ENCODE peak calls at places on chromosome 13, in eight cellular contexts. One of them, this sample, is unnamed.

GRCh38 chr13:91401916-91402315 is 3.5 kb downstream of the GPC5 start:
- DNase-seq in psoas muscle: no peak
- DNase-seq in fibroblast of pulmonary artery: no peak
- DNase-seq in lower leg skin: no peak
- DNase-seq in CD4-positive, alpha-beta T cell: no peak
- DNase-seq in A549: no peak
- DNase-seq in thoracic aorta: no peak
- DNase-seq in WERI-Rb-1: no peak
- DNase-seq in this sample: no peak

GRCh38 chr13:98267080-98267912 is 90.2 kb upstream of the RNF113B start:
- DNase-seq in fibroblast of pulmonary artery: no peak
- DNase-seq in A549: no peak
- DNase-seq in thoracic aorta: no peak
- DNase-seq in psoas muscle: no peak
- DNase-seq in CD4-positive, alpha-beta T cell: no peak
- DNase-seq in WERI-Rb-1: no peak
- DNase-seq in lower leg skin: no peak
- DNase-seq in this sample: no peak

GRCh38 chr13:67859904-67860303 is 629.8 kb upstream of the PCDH9 start:
- DNase-seq in WERI-Rb-1: no peak
- DNase-seq in lower leg skin: no peak
- DNase-seq in fibroblast of pulmonary artery: no peak
- DNase-seq in thoracic aorta: no peak
- DNase-seq in A549: no peak
- DNase-seq in CD4-positive, alpha-beta T cell: no peak
- DNase-seq in psoas muscle: no peak
- DNase-seq in this sample: no peak

GRCh38 chr13:22451345-22451744 is 729.4 kb upstream of the SGCG start:
- DNase-seq in psoas muscle: no peak
- DNase-seq in lower leg skin: no peak
- DNase-seq in CD4-positive, alpha-beta T cell: no peak
- DNase-seq in A549: no peak
- DNase-seq in WERI-Rb-1: no peak
- DNase-seq in thoracic aorta: no peak
- DNase-seq in fibroblast of pulmonary artery: no peak
- DNase-seq in this sample: peak; percentile 23

GRCh38 chr13:41411536-41411935 is 45.8 kb upstream of the RGCC start:
- DNase-seq in psoas muscle: no peak
- DNase-seq in WERI-Rb-1: peak; percentile 7
- DNase-seq in lower leg skin: peak; percentile 27
- DNase-seq in A549: peak; percentile 29
- DNase-seq in thoracic aorta: no peak
- DNase-seq in fibroblast of pulmonary artery: peak; percentile 76
- DNase-seq in CD4-positive, alpha-beta T cell: peak; percentile 18
- DNase-seq in this sample: no peak

GRCh38 chr13:49454388-49455015 is 10.4 kb downstream of the SETDB2 start:
- DNase-seq in CD4-positive, alpha-beta T cell: no peak
- DNase-seq in psoas muscle: no peak
- DNase-seq in lower leg skin: no peak
- DNase-seq in A549: no peak
- DNase-seq in thoracic aorta: no peak
- DNase-seq in WERI-Rb-1: no peak
- DNase-seq in fibroblast of pulmonary artery: peak; percentile 21
- DNase-seq in this sample: no peak

GRCh38 chr13:102250448-102250847 is 151.4 kb downstream of the FGF14 start:
- DNase-seq in fibroblast of pulmonary artery: no peak
- DNase-seq in psoas muscle: no peak
- DNase-seq in WERI-Rb-1: no peak
- DNase-seq in CD4-positive, alpha-beta T cell: no peak
- DNase-seq in thoracic aorta: no peak
- DNase-seq in lower leg skin: no peak
- DNase-seq in A549: no peak
- DNase-seq in this sample: no peak

GRCh38 chr13:51339952-51340732 is 651 bp downstream of the SERPINE3 start:
- DNase-seq in thoracic aorta: no peak
- DNase-seq in fibroblast of pulmonary artery: no peak
- DNase-seq in psoas muscle: no peak
- DNase-seq in A549: no peak
- DNase-seq in WERI-Rb-1: no peak
- DNase-seq in lower leg skin: no peak
- DNase-seq in CD4-positive, alpha-beta T cell: no peak
- DNase-seq in this sample: no peak

GRCh38 chr13:110512198-110512740 is 49.3 kb downstream of the RAB20 start:
- DNase-seq in A549: no peak
- DNase-seq in WERI-Rb-1: no peak
- DNase-seq in psoas muscle: no peak
- DNase-seq in thoracic aorta: no peak
- DNase-seq in fibroblast of pulmonary artery: no peak
- DNase-seq in lower leg skin: no peak
- DNase-seq in CD4-positive, alpha-beta T cell: no peak
- DNase-seq in this sample: no peak

GRCh38 chr13:46516624-46517318 is 36.2 kb upstream of the LRCH1 start:
- DNase-seq in CD4-positive, alpha-beta T cell: no peak
- DNase-seq in fibroblast of pulmonary artery: no peak
- DNase-seq in WERI-Rb-1: no peak
- DNase-seq in lower leg skin: no peak
- DNase-seq in thoracic aorta: no peak
- DNase-seq in A549: no peak
- DNase-seq in psoas muscle: no peak
- DNase-seq in this sample: no peak

GRCh38 chr13:41541142-41541938 is 84.0 kb downstream of the RGCC start:
- DNase-seq in lower leg skin: no peak
- DNase-seq in A549: no peak
- DNase-seq in fibroblast of pulmonary artery: no peak
- DNase-seq in CD4-positive, alpha-beta T cell: no peak
- DNase-seq in psoas muscle: no peak
- DNase-seq in thoracic aorta: no peak
- DNase-seq in WERI-Rb-1: no peak
- DNase-seq in this sample: no peak

GRCh38 chr13:102702965-102703720 is 8.3 kb upstream of the METTL21C start:
- DNase-seq in psoas muscle: no peak
- DNase-seq in fibroblast of pulmonary artery: no peak
- DNase-seq in CD4-positive, alpha-beta T cell: no peak
- DNase-seq in thoracic aorta: no peak
- DNase-seq in A549: no peak
- DNase-seq in WERI-Rb-1: no peak
- DNase-seq in lower leg skin: no peak
- DNase-seq in this sample: no peak

GRCh38 chr13:29901714-29902631 is 51.6 kb upstream of the UBL3 start:
- DNase-seq in lower leg skin: no peak
- DNase-seq in CD4-positive, alpha-beta T cell: no peak
- DNase-seq in A549: peak; percentile 41
- DNase-seq in WERI-Rb-1: no peak
- DNase-seq in psoas muscle: no peak
- DNase-seq in thoracic aorta: no peak
- DNase-seq in fibroblast of pulmonary artery: peak; percentile 96
- DNase-seq in this sample: no peak

GRCh38 chr13:24727731-24728601 is 36.0 kb upstream of the RNF17 start:
- DNase-seq in A549: peak; percentile 84
- DNase-seq in thoracic aorta: peak; percentile 38
- DNase-seq in WERI-Rb-1: peak; percentile 89
- DNase-seq in lower leg skin: peak; percentile 45
- DNase-seq in fibroblast of pulmonary artery: peak; percentile 92
- DNase-seq in psoas muscle: no peak
- DNase-seq in CD4-positive, alpha-beta T cell: peak; percentile 72
- DNase-seq in this sample: peak; percentile 34

GRCh38 chr13:52353116-52353718 is 52.8 kb downstream of the THSD1 start:
- DNase-seq in lower leg skin: no peak
- DNase-seq in A549: no peak
- DNase-seq in psoas muscle: no peak
- DNase-seq in CD4-positive, alpha-beta T cell: no peak
- DNase-seq in thoracic aorta: no peak
- DNase-seq in WERI-Rb-1: no peak
- DNase-seq in fibroblast of pulmonary artery: peak; percentile 52
- DNase-seq in this sample: no peak

GRCh38 chr13:95924389-95924994 is 128.7 kb downstream of the UGGT2 start:
- DNase-seq in A549: peak; percentile 61
- DNase-seq in fibroblast of pulmonary artery: peak; percentile 90
- DNase-seq in thoracic aorta: no peak
- DNase-seq in lower leg skin: no peak
- DNase-seq in psoas muscle: no peak
- DNase-seq in WERI-Rb-1: no peak
- DNase-seq in CD4-positive, alpha-beta T cell: no peak
- DNase-seq in this sample: no peak

GRCh38 chr13:95128045-95128643 is 173.1 kb downstream of the ABCC4 start:
- DNase-seq in fibroblast of pulmonary artery: no peak
- DNase-seq in WERI-Rb-1: no peak
- DNase-seq in thoracic aorta: no peak
- DNase-seq in lower leg skin: no peak
- DNase-seq in CD4-positive, alpha-beta T cell: no peak
- DNase-seq in psoas muscle: no peak
- DNase-seq in A549: peak; percentile 86
- DNase-seq in this sample: no peak

GRCh38 chr13:101144808-101145419 is 271.4 kb downstream of the NALCN start:
- DNase-seq in psoas muscle: no peak
- DNase-seq in thoracic aorta: no peak
- DNase-seq in A549: peak; percentile 50
- DNase-seq in fibroblast of pulmonary artery: peak; percentile 80
- DNase-seq in WERI-Rb-1: no peak
- DNase-seq in lower leg skin: no peak
- DNase-seq in CD4-positive, alpha-beta T cell: no peak
- DNase-seq in this sample: no peak

GRCh38 chr13:97434417-97435296 is 688 bp downstream of the RAP2A start:
- DNase-seq in CD4-positive, alpha-beta T cell: peak; percentile 21
- DNase-seq in psoas muscle: peak; percentile 46
- DNase-seq in WERI-Rb-1: peak; percentile 67
- DNase-seq in A549: peak; percentile 31
- DNase-seq in lower leg skin: peak; percentile 40
- DNase-seq in fibroblast of pulmonary artery: peak; percentile 28
- DNase-seq in thoracic aorta: no peak
- DNase-seq in this sample: peak; percentile 14

GRCh38 chr13:28657784-28658538 is 969 bp upstream of the POMP start:
- DNase-seq in WERI-Rb-1: no peak
- DNase-seq in thoracic aorta: no peak
- DNase-seq in CD4-positive, alpha-beta T cell: no peak
- DNase-seq in fibroblast of pulmonary artery: peak; percentile 53
- DNase-seq in A549: peak; percentile 11
- DNase-seq in psoas muscle: no peak
- DNase-seq in lower leg skin: no peak
- DNase-seq in this sample: no peak
- TF ChIP-seq CTCF in WERI-Rb-1: no peak
- TF ChIP-seq CTCF in thoracic aorta: no peak
- TF ChIP-seq CTCF in CD4-positive, alpha-beta T cell: no peak
- TF ChIP-seq CTCF in fibroblast of pulmonary artery: peak; percentile 19
- TF ChIP-seq CTCF in A549: no peak
- TF ChIP-seq CTCF in psoas muscle: no peak
- TF ChIP-seq CTCF in lower leg skin: no peak
- TF ChIP-seq CTCF in this sample: no peak

DNA sequence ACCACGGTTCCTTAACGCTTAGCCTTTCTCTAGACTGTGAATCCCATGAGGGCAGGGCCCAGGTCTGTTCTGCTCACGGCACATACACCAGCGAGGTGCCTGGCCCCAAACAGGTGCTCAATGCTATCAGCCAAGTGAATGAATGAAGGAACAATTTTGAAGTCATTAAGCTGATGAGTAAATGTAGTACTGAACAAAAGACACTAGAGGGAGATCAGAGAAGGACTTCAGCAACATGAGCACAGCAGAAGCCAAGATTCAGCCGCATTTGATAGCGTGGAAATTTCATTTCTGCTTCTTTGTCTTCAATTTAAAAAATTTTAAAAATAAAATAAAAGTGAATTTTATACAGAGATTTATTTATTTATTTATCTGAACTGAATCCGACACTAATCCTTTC is 20.1 kb upstream of the MYO16 start:
- DNase-seq in thoracic aorta: no peak
- DNase-seq in fibroblast of pulmonary artery: peak; percentile 16
- DNase-seq in A549: peak; percentile 31
- DNase-seq in psoas muscle: no peak
- DNase-seq in WERI-Rb-1: no peak
- DNase-seq in CD4-positive, alpha-beta T cell: no peak
- DNase-seq in lower leg skin: no peak
- DNase-seq in this sample: no peak
- TF ChIP-seq CTCF in thoracic aorta: no peak
- TF ChIP-seq CTCF in fibroblast of pulmonary artery: peak; percentile 21
- TF ChIP-seq CTCF in A549: peak; percentile 49
- TF ChIP-seq CTCF in psoas muscle: peak; percentile 38
- TF ChIP-seq CTCF in WERI-Rb-1: peak; percentile 67
- TF ChIP-seq CTCF in CD4-positive, alpha-beta T cell: no peak
- TF ChIP-seq CTCF in lower leg skin: no peak
- TF ChIP-seq CTCF in this sample: no peak

DNA sequence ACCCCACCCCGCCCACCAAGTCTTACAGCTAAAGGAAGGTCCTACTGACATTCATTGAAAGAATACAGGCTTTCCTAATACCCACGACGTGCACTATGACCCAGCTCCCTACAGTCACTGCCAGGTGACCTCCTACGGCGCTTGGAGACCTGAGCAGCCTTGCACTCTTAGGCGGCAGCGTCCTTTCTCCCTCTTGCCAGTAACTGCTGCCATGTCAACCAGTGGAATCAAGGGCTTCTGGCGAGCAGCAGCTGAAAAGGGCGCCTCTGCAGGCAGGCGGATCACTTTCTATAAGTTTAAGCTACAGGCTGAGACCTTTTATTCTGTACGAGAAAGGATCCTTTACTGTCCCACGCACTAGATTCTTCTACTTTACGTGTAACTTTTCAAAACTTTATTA is 2.0 kb downstream of the KCTD12 start:
- DNase-seq in fibroblast of pulmonary artery: peak; percentile 70
- DNase-seq in CD4-positive, alpha-beta T cell: no peak
- DNase-seq in A549: no peak
- DNase-seq in lower leg skin: no peak
- DNase-seq in thoracic aorta: no peak
- DNase-seq in WERI-Rb-1: peak; percentile 41
- DNase-seq in psoas muscle: peak; percentile 33
- DNase-seq in this sample: no peak
- TF ChIP-seq CTCF in fibroblast of pulmonary artery: peak; percentile 61
- TF ChIP-seq CTCF in CD4-positive, alpha-beta T cell: no peak
- TF ChIP-seq CTCF in A549: no peak
- TF ChIP-seq CTCF in lower leg skin: no peak
- TF ChIP-seq CTCF in thoracic aorta: peak; percentile 36
- TF ChIP-seq CTCF in WERI-Rb-1: peak; percentile 37
- TF ChIP-seq CTCF in psoas muscle: no peak
- TF ChIP-seq CTCF in this sample: no peak

GRCh38 chr13:20000062-20000552 is 41.6 kb downstream of the ZMYM2 start:
- DNase-seq in lower leg skin: no peak
- DNase-seq in fibroblast of pulmonary artery: no peak
- DNase-seq in psoas muscle: no peak
- DNase-seq in WERI-Rb-1: no peak
- DNase-seq in A549: no peak
- DNase-seq in thoracic aorta: no peak
- DNase-seq in CD4-positive, alpha-beta T cell: no peak
- DNase-seq in this sample: no peak

GRCh38 chr13:20006206-20006605 is 47.7 kb downstream of the ZMYM2 start:
- DNase-seq in fibroblast of pulmonary artery: peak; percentile 31
- DNase-seq in psoas muscle: no peak
- DNase-seq in lower leg skin: no peak
- DNase-seq in WERI-Rb-1: no peak
- DNase-seq in thoracic aorta: no peak
- DNase-seq in A549: no peak
- DNase-seq in CD4-positive, alpha-beta T cell: no peak
- DNase-seq in this sample: no peak

GRCh38 chr13:19998960-19999359 is 40.4 kb downstream of the ZMYM2 start:
- DNase-seq in CD4-positive, alpha-beta T cell: no peak
- DNase-seq in thoracic aorta: no peak
- DNase-seq in A549: no peak
- DNase-seq in psoas muscle: no peak
- DNase-seq in lower leg skin: no peak
- DNase-seq in WERI-Rb-1: no peak
- DNase-seq in fibroblast of pulmonary artery: no peak
- DNase-seq in this sample: no peak

GRCh38 chr13:20001351-20001750 is 42.8 kb downstream of the ZMYM2 start:
- DNase-seq in psoas muscle: no peak
- DNase-seq in thoracic aorta: no peak
- DNase-seq in lower leg skin: no peak
- DNase-seq in fibroblast of pulmonary artery: peak; percentile 19
- DNase-seq in WERI-Rb-1: no peak
- DNase-seq in A549: no peak
- DNase-seq in CD4-positive, alpha-beta T cell: no peak
- DNase-seq in this sample: no peak

GRCh38 chr13:20002766-20003165 is 44.2 kb downstream of the ZMYM2 start:
- DNase-seq in WERI-Rb-1: no peak
- DNase-seq in thoracic aorta: no peak
- DNase-seq in A549: no peak
- DNase-seq in fibroblast of pulmonary artery: no peak
- DNase-seq in psoas muscle: no peak
- DNase-seq in lower leg skin: no peak
- DNase-seq in CD4-positive, alpha-beta T cell: no peak
- DNase-seq in this sample: no peak
- TF ChIP-seq CTCF in WERI-Rb-1: no peak
- TF ChIP-seq CTCF in thoracic aorta: no peak
- TF ChIP-seq CTCF in A549: no peak
- TF ChIP-seq CTCF in fibroblast of pulmonary artery: no peak
- TF ChIP-seq CTCF in psoas muscle: no peak
- TF ChIP-seq CTCF in lower leg skin: no peak
- TF ChIP-seq CTCF in CD4-positive, alpha-beta T cell: no peak
- TF ChIP-seq CTCF in this sample: no peak